ENCODE peak calls at places on chromosome 2, in four cellular contexts. One of them, this sample, is unnamed.

GRCh38 chr2:233261819-233262555 is 10.5 kb downstream of the ATG16L1 start:
- DNase-seq in psoas muscle: no peak
- DNase-seq in GM04503: no peak
- DNase-seq in iris pigment epithelial cell: no peak
- DNase-seq in this sample: no peak

GRCh38 chr2:12076810-12077209 is 330.4 kb downstream of the LPIN1 start:
- DNase-seq in psoas muscle: no peak
- DNase-seq in GM04503: no peak
- DNase-seq in iris pigment epithelial cell: peak
- DNase-seq in this sample: no peak

GRCh38 chr2:240760576-240761246 is 59.3 kb downstream of the KIF1A start:
- DNase-seq in psoas muscle: no peak
- DNase-seq in GM04503: no peak
- DNase-seq in iris pigment epithelial cell: no peak
- DNase-seq in this sample: no peak

GRCh38 chr2:203681978-203682377 is 24.5 kb upstream of the CD28 start:
- DNase-seq in psoas muscle: peak
- DNase-seq in GM04503: no peak
- DNase-seq in iris pigment epithelial cell: peak
- DNase-seq in this sample: no peak

GRCh38 chr2:60966465-60967405 is 50.8 kb upstream of the PEX13 start:
- DNase-seq in psoas muscle: no peak
- DNase-seq in GM04503: no peak
- DNase-seq in iris pigment epithelial cell: no peak
- DNase-seq in this sample: no peak

GRCh38 chr2:196979976-196980375 is 53.5 kb upstream of the PGAP1 start:
- DNase-seq in psoas muscle: no peak
- DNase-seq in GM04503: no peak
- DNase-seq in iris pigment epithelial cell: no peak
- DNase-seq in this sample: no peak

GRCh38 chr2:170597705-170598420 is 117.3 kb upstream of the SP5 start:
- DNase-seq in psoas muscle: no peak
- DNase-seq in GM04503: no peak
- DNase-seq in iris pigment epithelial cell: no peak
- DNase-seq in this sample: peak

GRCh38 chr2:199988176-199988575 is 32.8 kb downstream of the MAIP1 start:
- DNase-seq in psoas muscle: no peak
- DNase-seq in GM04503: peak
- DNase-seq in iris pigment epithelial cell: peak
- DNase-seq in this sample: peak

GRCh38 chr2:23385351-23385747 is 370 bp downstream of the KLHL29 start:
- DNase-seq in psoas muscle: peak
- DNase-seq in GM04503: no peak
- DNase-seq in iris pigment epithelial cell: peak
- DNase-seq in this sample: peak

GRCh38 chr2:88638123-88638650 is 10.9 kb upstream of the EIF2AK3 start:
- DNase-seq in psoas muscle: no peak
- DNase-seq in GM04503: no peak
- DNase-seq in iris pigment epithelial cell: peak
- DNase-seq in this sample: no peak